ENCODE peak calls at places on chromosomes 7 and 10, in seven cellular contexts. D is HCT116, F is tibial nerve, A is IMR-90, T is neural progenitor cell, L is BE2C, B is uterus. P is an unnamed sample.
A peak's percentile ranks its signal among the peaks of the same experiment; 100 is the strongest.

GRCh38 chr7:16801111-16801542 is 3.7 kb downstream of the AGR2 start:
- DNase-seq in T (peak; percentile 60), L (no peak), D (peak; percentile 39), A (peak; percentile 83), F (no peak), B (no peak), P (peak; percentile 5)

GRCh38 chr7:4235596-4235995 is 446.5 kb upstream of the FOXK1 start:
- DNase-seq in F (no peak), B (no peak), A (no peak), L (no peak), D (no peak), T (no peak), P (no peak)

GRCh38 chr10:94524146-94524545 is 21.4 kb upstream of the HELLS start:
- DNase-seq in B (no peak), T (no peak), L (no peak), A (peak; percentile 64), D (no peak), F (no peak), P (no peak)

GRCh38 chr7:84492565-84493034 is 298.0 kb upstream of the SEMA3A start:
- DNase-seq in D (no peak), L (peak; percentile 72), B (no peak), A (no peak), F (peak; percentile 28), T (no peak), P (peak; percentile 69)

GRCh38 chr7:36730046-36730445 is 5.8 kb upstream of the AOAH start:
- DNase-seq in D (no peak), B (no peak), T (no peak), L (no peak), A (no peak), F (no peak), P (no peak)

GRCh38 chr10:71660313-71660712 is 59.3 kb downstream of the C10orf105 start:
- DNase-seq in A (no peak), D (no peak), T (no peak), B (no peak), L (no peak), F (no peak), P (no peak)

GRCh38 chr10:63264852-63265617 is 131.9 kb downstream of the NRBF2 start:
- DNase-seq in D (no peak), T (peak; percentile 51), F (no peak), B (no peak), L (peak; percentile 51), A (peak; percentile 68), P (no peak)

GRCh38 chr7:132488634-132489302 is 87.5 kb downstream of the PLXNA4 start:
- DNase-seq in F (peak; percentile 38), T (no peak), B (no peak), A (no peak), D (no peak), L (peak; percentile 54), P (no peak)

GRCh38 chr10:59945590-59945989 is 39.2 kb upstream of the CCDC6 start:
- DNase-seq in L (no peak), T (no peak), D (no peak), F (no peak), B (no peak), A (no peak), P (no peak)

GRCh38 chr7:112930787-112931186 is 140.6 kb upstream of the TMEM168 start:
- DNase-seq in F (no peak), D (no peak), A (peak; percentile 76), L (no peak), T (no peak), B (no peak), P (peak; percentile 63)

GRCh38 chr7:595621-596010 is 76.0 kb upstream of the PDGFA start:
- DNase-seq in L (no peak), D (no peak), B (no peak), A (no peak), T (no peak), F (no peak), P (no peak)

GRCh38 chr10:118102116-118102515 is 55.4 kb upstream of the RAB11FIP2 start:
- DNase-seq in T (no peak), D (no peak), F (no peak), L (no peak), B (no peak), A (no peak), P (no peak)

GRCh38 chr7:33841658-33842057 is 63.7 kb upstream of the BMPER start:
- DNase-seq in D (no peak), T (no peak), A (peak; percentile 25), B (no peak), L (no peak), F (peak; percentile 33), P (no peak)

GRCh38 chr7:49850921-49851613 is 77.6 kb downstream of the VWC2 start:
- DNase-seq in L (no peak), A (no peak), B (no peak), D (no peak), F (no peak), T (no peak), P (no peak)
- TF ChIP-seq CTCF in L (peak; percentile 21), A (no peak), B (no peak), D (no peak), F (no peak), T (peak; percentile 24), P (no peak)

DNA sequence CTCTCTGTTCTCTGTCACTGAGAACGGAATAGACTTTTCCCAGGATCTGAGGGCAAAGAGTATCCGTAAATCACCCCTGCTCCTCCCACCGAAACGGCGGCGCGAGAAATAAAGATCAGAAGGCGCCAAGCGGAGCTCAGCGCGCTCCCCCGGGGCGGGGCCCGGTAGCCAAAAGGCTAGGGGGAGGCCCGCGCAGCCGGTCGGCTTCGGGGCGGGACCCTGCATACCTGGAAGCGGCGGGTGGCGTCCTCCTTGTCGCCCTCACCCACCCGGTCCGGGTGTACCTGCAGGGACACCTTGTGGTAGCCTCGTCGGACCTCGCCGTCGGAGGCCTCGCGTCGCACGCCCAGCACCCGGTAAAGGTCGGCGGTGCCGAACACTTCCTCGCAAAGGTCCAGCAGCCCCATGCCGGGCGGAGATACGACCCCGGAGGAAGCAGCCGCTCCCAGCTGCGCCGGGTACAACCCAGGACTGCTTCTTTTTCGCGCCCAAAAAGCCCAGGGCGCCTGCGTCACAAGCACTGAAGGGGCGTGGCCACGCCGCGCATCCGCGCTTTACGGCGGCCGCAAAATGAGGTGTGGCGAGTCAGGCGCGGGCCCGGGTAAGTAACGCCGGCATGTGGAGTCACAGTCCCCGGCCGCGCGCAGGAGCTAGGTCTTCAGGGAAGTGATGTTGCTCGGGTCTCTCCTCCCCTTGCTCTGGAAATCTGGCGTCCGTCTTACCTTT is at the start of gene DNAJC9:
- DNase-seq in D (peak; percentile 90), T (peak; percentile 98), A (peak; percentile 90), B (peak; percentile 98), F (peak; percentile 96), L (peak; percentile 96), P (peak; percentile 75)
- TF ChIP-seq CTCF in D (no peak), T (peak; percentile 16), A (no peak), B (peak; percentile 13), F (no peak), L (no peak), P (no peak)

DNA sequence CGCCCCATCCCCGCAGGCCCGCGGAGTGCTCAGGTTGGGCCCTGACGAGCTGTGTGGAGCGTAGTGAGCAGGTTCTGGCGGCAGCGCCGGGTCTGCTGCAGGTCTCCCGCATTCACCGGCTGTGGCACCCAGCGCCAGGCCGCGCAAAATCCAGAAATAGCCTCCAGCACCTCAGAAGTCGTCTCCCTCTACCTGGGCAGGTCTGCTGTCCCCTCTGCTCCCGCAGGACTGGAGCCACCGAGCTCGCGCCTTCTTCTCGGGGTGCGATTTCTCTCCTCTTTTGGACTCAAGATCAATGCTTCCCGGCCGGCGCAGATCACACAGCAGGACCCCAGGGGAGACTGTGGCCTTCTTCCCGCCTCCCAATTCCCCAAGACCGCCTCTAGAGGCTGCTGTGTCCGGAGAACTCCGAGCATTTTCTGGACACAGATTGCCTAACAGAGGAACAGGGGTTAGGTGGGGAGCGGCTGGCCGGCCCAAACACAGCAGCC is 8.4 kb downstream of the TLX1 start:
- DNase-seq in F (no peak), B (no peak), D (no peak), T (peak; percentile 84), A (no peak), L (no peak), P (no peak)
- TF ChIP-seq CTCF in F (no peak), B (no peak), D (peak; percentile 24), T (peak; percentile 55), A (peak; percentile 27), L (peak; percentile 32), P (peak; percentile 29)

DNA sequence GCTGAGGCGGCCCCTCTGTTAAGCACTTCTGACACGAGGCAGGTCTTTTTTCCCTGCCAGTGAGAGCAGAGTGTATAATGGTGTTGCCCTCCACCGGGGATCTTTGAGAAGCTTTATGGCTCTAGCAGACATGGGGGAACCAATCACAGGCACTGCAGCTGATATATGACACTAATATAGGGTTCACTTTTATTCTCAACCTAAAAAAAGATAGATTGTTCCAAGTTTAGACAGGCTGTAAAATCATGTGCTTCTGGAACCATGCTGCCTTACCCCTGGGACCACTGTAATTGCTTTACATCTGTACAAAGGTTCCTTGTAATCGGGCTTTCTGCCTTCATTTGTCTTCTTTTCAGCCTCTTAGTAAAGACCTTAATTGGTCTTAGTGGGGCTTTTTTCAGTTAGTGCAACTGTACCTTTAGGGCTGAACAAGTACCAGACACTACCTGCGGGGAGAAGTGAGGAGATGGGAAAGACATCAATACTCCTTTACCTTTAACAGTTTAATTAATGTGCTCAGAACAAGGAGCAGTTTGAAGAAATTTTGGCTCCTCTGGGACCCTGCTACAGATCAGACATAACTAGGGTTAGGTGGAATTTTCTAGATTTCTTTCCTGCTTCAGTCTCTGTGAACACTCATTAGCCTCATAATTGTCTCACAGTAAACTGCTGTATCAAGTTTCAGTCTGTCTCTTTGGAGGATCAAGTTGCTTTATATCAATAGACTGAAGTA is 757.5 kb downstream of the AUTS2 start:
- DNase-seq in F (no peak), T (peak; percentile 69), L (peak; percentile 13), D (no peak), A (no peak), B (no peak), P (no peak)
- TF ChIP-seq CTCF in F (no peak), T (no peak), L (no peak), D (no peak), A (no peak), B (no peak), P (no peak)

DNA sequence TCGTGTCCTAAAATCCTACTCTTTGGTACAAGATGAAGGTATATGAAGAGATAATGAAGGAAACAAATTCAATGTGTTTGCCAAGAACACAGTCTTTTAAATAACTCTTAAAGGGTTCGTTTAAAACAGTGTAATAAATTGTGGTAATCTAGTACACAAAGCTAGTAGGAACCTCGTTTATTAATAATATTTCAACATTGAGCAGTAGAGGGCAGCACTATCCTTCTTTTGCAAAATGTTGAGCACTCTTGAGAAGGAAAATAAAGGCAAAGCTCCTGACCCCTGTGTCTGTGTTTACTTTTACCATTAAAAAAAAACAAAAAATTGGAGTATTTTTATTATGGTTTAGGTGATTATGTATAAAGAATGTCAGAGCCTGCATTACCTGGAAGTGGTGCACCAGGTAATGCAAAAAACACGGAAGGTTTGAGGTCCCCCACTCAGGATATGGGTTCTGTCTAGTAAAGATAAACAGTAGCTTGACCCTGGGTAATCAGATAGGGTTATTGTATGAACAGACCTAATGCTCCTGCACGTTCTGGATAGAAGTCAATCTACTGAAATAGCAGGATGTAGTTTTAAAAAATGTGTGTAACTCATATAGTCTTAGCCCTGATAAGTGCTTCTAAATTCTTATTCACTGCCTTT is 5.7 kb upstream of the GOT1 start:
- DNase-seq in B (no peak), T (peak; percentile 48), F (no peak), D (peak; percentile 44), A (peak; percentile 59), L (no peak), P (peak; percentile 5)
- TF ChIP-seq CTCF in B (peak; percentile 58), T (peak; percentile 78), F (peak; percentile 44), D (peak; percentile 80), A (peak; percentile 66), L (peak; percentile 56), P (peak; percentile 47)

P was measured in AG09319.